ENCODE peak calls at places on chromosome 1, in ten cellular contexts. One of them, this sample, is unnamed. For H3K4me1, the result is how much of the 10 kb centered on the place peaks cover.

GRCh38 chr1:167439301-167439988 is 78.9 kb downstream of the CD247 start:
- DNase-seq in suprapubic skin: peak
- DNase-seq in kidney: no peak
- DNase-seq in A673: peak
- DNase-seq in CD4-positive, CD25-positive, alpha-beta regulatory T cell: no peak
- DNase-seq in IMR-90: peak
- DNase-seq in upper lobe of right lung: no peak
- DNase-seq in esophagus squamous epithelium: no peak
- DNase-seq in cardiac muscle cell: peak
- DNase-seq in neural progenitor cell: peak
- DNase-seq in this sample: no peak

GRCh38 chr1:10634428-10635384 is 160.0 kb downstream of the PEX14 start:
- DNase-seq in suprapubic skin: no peak
- DNase-seq in kidney: no peak
- DNase-seq in A673: peak
- DNase-seq in CD4-positive, CD25-positive, alpha-beta regulatory T cell: no peak
- DNase-seq in IMR-90: no peak
- DNase-seq in upper lobe of right lung: no peak
- DNase-seq in esophagus squamous epithelium: no peak
- DNase-seq in cardiac muscle cell: no peak
- DNase-seq in neural progenitor cell: no peak
- DNase-seq in this sample: no peak

GRCh38 chr1:10965621-10966226 is 46.7 kb upstream of the TARDBP start:
- DNase-seq in suprapubic skin: no peak
- DNase-seq in kidney: no peak
- DNase-seq in A673: no peak
- DNase-seq in CD4-positive, CD25-positive, alpha-beta regulatory T cell: no peak
- DNase-seq in IMR-90: no peak
- DNase-seq in upper lobe of right lung: peak
- DNase-seq in esophagus squamous epithelium: no peak
- DNase-seq in cardiac muscle cell: peak
- DNase-seq in neural progenitor cell: no peak
- DNase-seq in this sample: no peak

GRCh38 chr1:172678990-172679772 is 20.3 kb downstream of the FASLG start:
- DNase-seq in suprapubic skin: no peak
- DNase-seq in kidney: no peak
- DNase-seq in A673: peak
- DNase-seq in CD4-positive, CD25-positive, alpha-beta regulatory T cell: no peak
- DNase-seq in IMR-90: no peak
- DNase-seq in upper lobe of right lung: no peak
- DNase-seq in esophagus squamous epithelium: no peak
- DNase-seq in cardiac muscle cell: no peak
- DNase-seq in neural progenitor cell: no peak
- DNase-seq in this sample: no peak

GRCh38 chr1:30307182-30307581 is 416.2 kb downstream of the MATN1 start:
- DNase-seq in suprapubic skin: no peak
- DNase-seq in kidney: no peak
- DNase-seq in A673: no peak
- DNase-seq in CD4-positive, CD25-positive, alpha-beta regulatory T cell: no peak
- DNase-seq in IMR-90: no peak
- DNase-seq in upper lobe of right lung: no peak
- DNase-seq in esophagus squamous epithelium: no peak
- DNase-seq in cardiac muscle cell: no peak
- DNase-seq in neural progenitor cell: no peak
- DNase-seq in this sample: no peak

GRCh38 chr1:118786454-118787155 is 201.5 kb downstream of the TBX15 start:
- DNase-seq in suprapubic skin: no peak
- DNase-seq in kidney: no peak
- DNase-seq in A673: peak
- DNase-seq in CD4-positive, CD25-positive, alpha-beta regulatory T cell: no peak
- DNase-seq in IMR-90: no peak
- DNase-seq in upper lobe of right lung: no peak
- DNase-seq in esophagus squamous epithelium: no peak
- DNase-seq in cardiac muscle cell: no peak
- DNase-seq in neural progenitor cell: no peak
- DNase-seq in this sample: no peak

GRCh38 chr1:200306954-200307754 is 102.7 kb downstream of the ZNF281 start:
- DNase-seq in suprapubic skin: no peak
- DNase-seq in kidney: no peak
- DNase-seq in A673: peak
- DNase-seq in CD4-positive, CD25-positive, alpha-beta regulatory T cell: no peak
- DNase-seq in IMR-90: peak
- DNase-seq in upper lobe of right lung: no peak
- DNase-seq in esophagus squamous epithelium: no peak
- DNase-seq in cardiac muscle cell: peak
- DNase-seq in neural progenitor cell: peak
- DNase-seq in this sample: peak

GRCh38 chr1:41354956-41355355 is 6.3 kb upstream of the FOXO6 start:
- DNase-seq in suprapubic skin: peak
- DNase-seq in kidney: no peak
- DNase-seq in A673: no peak
- DNase-seq in CD4-positive, CD25-positive, alpha-beta regulatory T cell: no peak
- DNase-seq in IMR-90: no peak
- DNase-seq in upper lobe of right lung: peak
- DNase-seq in esophagus squamous epithelium: no peak
- DNase-seq in cardiac muscle cell: no peak
- DNase-seq in neural progenitor cell: peak
- DNase-seq in this sample: no peak

GRCh38 chr1:72439036-72439435 is 156.7 kb upstream of the NEGR1 start:
- DNase-seq in suprapubic skin: no peak
- DNase-seq in kidney: no peak
- DNase-seq in A673: no peak
- DNase-seq in CD4-positive, CD25-positive, alpha-beta regulatory T cell: no peak
- DNase-seq in IMR-90: peak
- DNase-seq in upper lobe of right lung: no peak
- DNase-seq in esophagus squamous epithelium: no peak
- DNase-seq in cardiac muscle cell: peak
- DNase-seq in neural progenitor cell: no peak
- DNase-seq in this sample: no peak

GRCh38 chr1:83954301-83954823 is 44.6 kb downstream of the TTLL7 start:
- DNase-seq in suprapubic skin: no peak
- DNase-seq in kidney: no peak
- DNase-seq in A673: no peak
- DNase-seq in CD4-positive, CD25-positive, alpha-beta regulatory T cell: no peak
- DNase-seq in IMR-90: no peak
- DNase-seq in upper lobe of right lung: no peak
- DNase-seq in esophagus squamous epithelium: no peak
- DNase-seq in cardiac muscle cell: no peak
- DNase-seq in neural progenitor cell: no peak
- DNase-seq in this sample: no peak

GRCh38 chr1:53172751-53173498 is 23.7 kb upstream of the CPT2 start:
- DNase-seq in suprapubic skin: no peak
- DNase-seq in kidney: no peak
- DNase-seq in A673: no peak
- DNase-seq in CD4-positive, CD25-positive, alpha-beta regulatory T cell: no peak
- DNase-seq in IMR-90: no peak
- DNase-seq in upper lobe of right lung: no peak
- DNase-seq in esophagus squamous epithelium: no peak
- DNase-seq in cardiac muscle cell: peak
- DNase-seq in neural progenitor cell: peak
- DNase-seq in this sample: no peak

GRCh38 chr1:37631039-37631428 is 3.7 kb downstream of the RSPO1 start:
- DNase-seq in suprapubic skin: no peak
- DNase-seq in kidney: no peak
- DNase-seq in A673: no peak
- DNase-seq in CD4-positive, CD25-positive, alpha-beta regulatory T cell: no peak
- DNase-seq in IMR-90: no peak
- DNase-seq in upper lobe of right lung: no peak
- DNase-seq in esophagus squamous epithelium: no peak
- DNase-seq in cardiac muscle cell: no peak
- DNase-seq in neural progenitor cell: peak
- DNase-seq in this sample: no peak

GRCh38 chr1:235090406-235091069 is 38.1 kb downstream of the TOMM20 start:
- DNase-seq in suprapubic skin: peak
- DNase-seq in kidney: no peak
- DNase-seq in A673: peak
- DNase-seq in CD4-positive, CD25-positive, alpha-beta regulatory T cell: no peak
- DNase-seq in IMR-90: no peak
- DNase-seq in upper lobe of right lung: no peak
- DNase-seq in esophagus squamous epithelium: no peak
- DNase-seq in cardiac muscle cell: peak
- DNase-seq in neural progenitor cell: peak
- DNase-seq in this sample: no peak

GRCh38 chr1:10975567-10976326 is 36.7 kb upstream of the TARDBP start:
- DNase-seq in suprapubic skin: peak
- DNase-seq in kidney: peak
- DNase-seq in A673: peak
- DNase-seq in CD4-positive, CD25-positive, alpha-beta regulatory T cell: no peak
- DNase-seq in IMR-90: peak
- DNase-seq in upper lobe of right lung: no peak
- DNase-seq in esophagus squamous epithelium: no peak
- DNase-seq in cardiac muscle cell: peak
- DNase-seq in neural progenitor cell: peak
- DNase-seq in this sample: no peak

GRCh38 chr1:154329152-154329521 is 3.8 kb downstream of the ATP8B2 start:
- DNase-seq in suprapubic skin: no peak
- DNase-seq in kidney: no peak
- DNase-seq in A673: peak
- DNase-seq in CD4-positive, CD25-positive, alpha-beta regulatory T cell: no peak
- DNase-seq in IMR-90: no peak
- DNase-seq in upper lobe of right lung: no peak
- DNase-seq in esophagus squamous epithelium: no peak
- DNase-seq in cardiac muscle cell: no peak
- DNase-seq in neural progenitor cell: peak
- DNase-seq in this sample: no peak

GRCh38 chr1:23589506-23589872 is 30.2 kb upstream of the ID3 start:
- DNase-seq in suprapubic skin: no peak
- DNase-seq in kidney: no peak
- DNase-seq in A673: no peak
- DNase-seq in CD4-positive, CD25-positive, alpha-beta regulatory T cell: no peak
- DNase-seq in IMR-90: no peak
- DNase-seq in upper lobe of right lung: no peak
- DNase-seq in esophagus squamous epithelium: no peak
- DNase-seq in cardiac muscle cell: no peak
- DNase-seq in neural progenitor cell: peak
- DNase-seq in this sample: no peak

GRCh38 chr1:23592209-23592905 is 33.1 kb upstream of the ID3 start:
- DNase-seq in suprapubic skin: no peak
- DNase-seq in kidney: no peak
- DNase-seq in A673: no peak
- DNase-seq in CD4-positive, CD25-positive, alpha-beta regulatory T cell: no peak
- DNase-seq in IMR-90: no peak
- DNase-seq in upper lobe of right lung: no peak
- DNase-seq in esophagus squamous epithelium: no peak
- DNase-seq in cardiac muscle cell: no peak
- DNase-seq in neural progenitor cell: no peak
- DNase-seq in this sample: no peak

GRCh38 chr1:23591460-23592208 is 32.3 kb upstream of the ID3 start:
- DNase-seq in suprapubic skin: no peak
- DNase-seq in kidney: no peak
- DNase-seq in A673: no peak
- DNase-seq in CD4-positive, CD25-positive, alpha-beta regulatory T cell: peak
- DNase-seq in IMR-90: peak
- DNase-seq in upper lobe of right lung: no peak
- DNase-seq in esophagus squamous epithelium: no peak
- DNase-seq in cardiac muscle cell: no peak
- DNase-seq in neural progenitor cell: no peak
- DNase-seq in this sample: peak

GRCh38 chr1:23588749-23589505 is 29.6 kb upstream of the ID3 start:
- DNase-seq in suprapubic skin: no peak
- DNase-seq in kidney: no peak
- DNase-seq in A673: no peak
- DNase-seq in CD4-positive, CD25-positive, alpha-beta regulatory T cell: no peak
- DNase-seq in IMR-90: no peak
- DNase-seq in upper lobe of right lung: no peak
- DNase-seq in esophagus squamous epithelium: no peak
- DNase-seq in cardiac muscle cell: no peak
- DNase-seq in neural progenitor cell: no peak
- DNase-seq in this sample: no peak

GRCh38 chr1:23590058-23590783 is 30.9 kb upstream of the ID3 start:
- DNase-seq in suprapubic skin: no peak
- DNase-seq in kidney: no peak
- DNase-seq in A673: no peak
- DNase-seq in CD4-positive, CD25-positive, alpha-beta regulatory T cell: no peak
- DNase-seq in IMR-90: peak
- DNase-seq in upper lobe of right lung: no peak
- DNase-seq in esophagus squamous epithelium: no peak
- DNase-seq in cardiac muscle cell: no peak
- DNase-seq in neural progenitor cell: no peak
- DNase-seq in this sample: peak
- H3K4me1 ChIP-seq in suprapubic skin: half or more
- H3K4me1 ChIP-seq in kidney: under half
- H3K4me1 ChIP-seq in A673: under half
- H3K4me1 ChIP-seq in CD4-positive, CD25-positive, alpha-beta regulatory T cell: under half
- H3K4me1 ChIP-seq in IMR-90: under half
- H3K4me1 ChIP-seq in upper lobe of right lung: under half
- H3K4me1 ChIP-seq in esophagus squamous epithelium: under half
- H3K4me1 ChIP-seq in cardiac muscle cell: under half
- H3K4me1 ChIP-seq in neural progenitor cell: under half
- H3K4me1 ChIP-seq in this sample: under half

GRCh38 chr1:110003747-110004428 is 19.3 kb downstream of the AHCYL1 start:
- DNase-seq in suprapubic skin: peak
- DNase-seq in kidney: peak
- DNase-seq in A673: peak
- DNase-seq in CD4-positive, CD25-positive, alpha-beta regulatory T cell: no peak
- DNase-seq in IMR-90: peak
- DNase-seq in upper lobe of right lung: peak
- DNase-seq in esophagus squamous epithelium: no peak
- DNase-seq in cardiac muscle cell: peak
- DNase-seq in neural progenitor cell: peak
- DNase-seq in this sample: no peak
- H3K4me1 ChIP-seq in suprapubic skin: under half
- H3K4me1 ChIP-seq in kidney: under half
- H3K4me1 ChIP-seq in A673: half or more
- H3K4me1 ChIP-seq in CD4-positive, CD25-positive, alpha-beta regulatory T cell: under half
- H3K4me1 ChIP-seq in IMR-90: under half
- H3K4me1 ChIP-seq in upper lobe of right lung: half or more
- H3K4me1 ChIP-seq in esophagus squamous epithelium: under half
- H3K4me1 ChIP-seq in cardiac muscle cell: under half
- H3K4me1 ChIP-seq in neural progenitor cell: under half
- H3K4me1 ChIP-seq in this sample: under half

DNA sequence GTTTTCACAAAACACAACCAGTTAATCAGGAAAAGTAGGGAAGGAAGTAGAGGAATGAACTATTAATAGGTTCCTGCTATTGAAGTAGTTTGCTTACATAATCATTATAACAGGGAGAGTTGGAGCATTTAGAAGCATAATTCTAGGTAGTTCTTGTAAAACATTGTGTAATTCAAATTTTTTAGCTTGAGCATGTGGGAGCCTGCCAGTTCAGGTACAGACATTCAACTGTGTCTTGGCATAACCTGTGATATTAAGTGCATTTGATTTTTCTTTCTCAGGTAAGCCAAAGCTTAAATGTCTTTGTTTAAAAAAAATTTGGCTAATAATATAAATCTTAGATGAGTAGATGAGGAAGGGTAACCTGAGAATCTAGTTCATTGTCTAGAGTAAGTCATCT is 3.4 kb downstream of the YTHDF2 start:
- DNase-seq in suprapubic skin: no peak
- DNase-seq in kidney: no peak
- DNase-seq in A673: no peak
- DNase-seq in CD4-positive, CD25-positive, alpha-beta regulatory T cell: no peak
- DNase-seq in IMR-90: no peak
- DNase-seq in upper lobe of right lung: no peak
- DNase-seq in esophagus squamous epithelium: no peak
- DNase-seq in cardiac muscle cell: no peak
- DNase-seq in neural progenitor cell: no peak
- DNase-seq in this sample: no peak
- H3K4me1 ChIP-seq in suprapubic skin: half or more
- H3K4me1 ChIP-seq in kidney: under half
- H3K4me1 ChIP-seq in A673: under half
- H3K4me1 ChIP-seq in CD4-positive, CD25-positive, alpha-beta regulatory T cell: half or more
- H3K4me1 ChIP-seq in IMR-90: under half
- H3K4me1 ChIP-seq in upper lobe of right lung: under half
- H3K4me1 ChIP-seq in esophagus squamous epithelium: under half
- H3K4me1 ChIP-seq in cardiac muscle cell: under half
- H3K4me1 ChIP-seq in neural progenitor cell: under half
- H3K4me1 ChIP-seq in this sample: half or more

GRCh38 chr1:9309991-9310390 is 17.3 kb downstream of the SPSB1 start:
- DNase-seq in suprapubic skin: no peak
- DNase-seq in kidney: no peak
- DNase-seq in A673: no peak
- DNase-seq in CD4-positive, CD25-positive, alpha-beta regulatory T cell: no peak
- DNase-seq in IMR-90: no peak
- DNase-seq in upper lobe of right lung: no peak
- DNase-seq in esophagus squamous epithelium: no peak
- DNase-seq in cardiac muscle cell: no peak
- DNase-seq in neural progenitor cell: no peak
- DNase-seq in this sample: no peak
- H3K4me1 ChIP-seq in suprapubic skin: under half
- H3K4me1 ChIP-seq in kidney: under half
- H3K4me1 ChIP-seq in A673: under half
- H3K4me1 ChIP-seq in CD4-positive, CD25-positive, alpha-beta regulatory T cell: under half
- H3K4me1 ChIP-seq in IMR-90: under half
- H3K4me1 ChIP-seq in upper lobe of right lung: under half
- H3K4me1 ChIP-seq in esophagus squamous epithelium: under half
- H3K4me1 ChIP-seq in cardiac muscle cell: under half
- H3K4me1 ChIP-seq in neural progenitor cell: under half
- H3K4me1 ChIP-seq in this sample: under half